ENCODE peak calls at places on chromosomes 6 and 20, in seven cellular contexts. Q, G, T, Y, D, C and N are unnamed samples.
A peak's percentile ranks its signal among the peaks of the same experiment; 100 is the strongest.

GRCh38 chr6:146990284-146990683 is 213.9 kb upstream of the STXBP5 start:
- DNase-seq in Q (peak; percentile 13), G (peak; percentile 28), T (no peak), Y (no peak), D (no peak), C (no peak), N (no peak)

GRCh38 chr20:32036252-32036651 is 15.8 kb upstream of the HCK start:
- DNase-seq in Q (no peak), G (no peak), T (no peak), Y (no peak), D (no peak), C (no peak), N (no peak)

GRCh38 chr20:60144428-60144827 is 186.2 kb downstream of the CDH26 start:
- DNase-seq in Q (no peak), G (no peak), T (no peak), Y (no peak), D (no peak), C (no peak), N (no peak)

GRCh38 chr6:164563866-164564265 is 745.5 kb downstream of the C6orf118 start:
- DNase-seq in Q (no peak), G (no peak), T (no peak), Y (no peak), D (no peak), C (no peak), N (no peak)

GRCh38 chr6:52365871-52366540 is 4.1 kb downstream of the PAQR8 start:
- DNase-seq in Q (no peak), G (no peak), T (no peak), Y (no peak), D (no peak), C (peak; percentile 51), N (no peak)

GRCh38 chr6:165674155-165675029 is 11.4 kb upstream of the PDE10A start:
- DNase-seq in Q (no peak), G (no peak), T (no peak), Y (no peak), D (no peak), C (no peak), N (no peak)

GRCh38 chr20:52999040-52999439 is 26.9 kb downstream of the TSHZ2 start:
- DNase-seq in Q (no peak), G (no peak), T (no peak), Y (no peak), D (no peak), C (no peak), N (no peak)

GRCh38 chr6:12296255-12296573 is 6.1 kb downstream of the EDN1 start:
- DNase-seq in Q (peak; percentile 73), G (peak; percentile 92), T (no peak), Y (no peak), D (no peak), C (peak; percentile 53), N (no peak)

GRCh38 chr20:8860011-8860495 is 208.8 kb upstream of the PLCB4 start:
- DNase-seq in Q (no peak), G (peak; percentile 69), T (no peak), Y (no peak), D (no peak), C (peak; percentile 37), N (no peak)

GRCh38 chr6:79334674-79335073 is 100.2 kb upstream of the HMGN3 start:
- DNase-seq in Q (no peak), G (no peak), T (no peak), Y (no peak), D (no peak), C (no peak), N (no peak)

GRCh38 chr6:20411953-20412352 is 10.3 kb downstream of the E2F3 start:
- DNase-seq in Q (no peak), G (no peak), T (no peak), Y (no peak), D (no peak), C (no peak), N (no peak)

GRCh38 chr6:43302126-43302525 is 4.1 kb downstream of the SLC22A7 start:
- DNase-seq in Q (no peak), G (no peak), T (no peak), Y (no peak), D (no peak), C (no peak), N (no peak)

GRCh38 chr6:93992976-93993375 is 573.6 kb upstream of the EPHA7 start:
- DNase-seq in Q (no peak), G (no peak), T (no peak), Y (no peak), D (no peak), C (peak; percentile 1), N (no peak)

GRCh38 chr20:19785886-19786285 is 27.8 kb downstream of the RIN2 start:
- DNase-seq in Q (no peak), G (no peak), T (no peak), Y (no peak), D (no peak), C (no peak), N (no peak)

GRCh38 chr6:139570166-139570565 is 195.7 kb upstream of the CITED2 start:
- DNase-seq in Q (no peak), G (no peak), T (no peak), Y (no peak), D (no peak), C (no peak), N (no peak)

GRCh38 chr6:160348209-160348551 is at the start of gene SLC22A3:
- DNase-seq in Q (no peak), G (peak; percentile 42), T (peak; percentile 74), Y (no peak), D (no peak), C (no peak), N (no peak)

GRCh38 chr20:62953167-62953838 is 794 bp downstream of the SLC17A9 start:
- DNase-seq in Q (no peak), G (no peak), T (peak; percentile 68), Y (no peak), D (no peak), C (peak; percentile 8), N (peak; percentile 55)

GRCh38 chr6:13480631-13481501 is 6.5 kb downstream of the GFOD1 start:
- DNase-seq in Q (no peak), G (peak; percentile 48), T (no peak), Y (no peak), D (peak; percentile 14), C (peak; percentile 26), N (no peak)

GRCh38 chr6:125886914-125887313 is 69.7 kb upstream of the HINT3 start:
- DNase-seq in Q (no peak), G (no peak), T (no peak), Y (no peak), D (no peak), C (no peak), N (no peak)

GRCh38 chr20:19937651-19938420 is 79.3 kb upstream of the NAA20 start:
- DNase-seq in Q (no peak), G (no peak), T (no peak), Y (no peak), D (no peak), C (no peak), N (peak; percentile 61)

DNA sequence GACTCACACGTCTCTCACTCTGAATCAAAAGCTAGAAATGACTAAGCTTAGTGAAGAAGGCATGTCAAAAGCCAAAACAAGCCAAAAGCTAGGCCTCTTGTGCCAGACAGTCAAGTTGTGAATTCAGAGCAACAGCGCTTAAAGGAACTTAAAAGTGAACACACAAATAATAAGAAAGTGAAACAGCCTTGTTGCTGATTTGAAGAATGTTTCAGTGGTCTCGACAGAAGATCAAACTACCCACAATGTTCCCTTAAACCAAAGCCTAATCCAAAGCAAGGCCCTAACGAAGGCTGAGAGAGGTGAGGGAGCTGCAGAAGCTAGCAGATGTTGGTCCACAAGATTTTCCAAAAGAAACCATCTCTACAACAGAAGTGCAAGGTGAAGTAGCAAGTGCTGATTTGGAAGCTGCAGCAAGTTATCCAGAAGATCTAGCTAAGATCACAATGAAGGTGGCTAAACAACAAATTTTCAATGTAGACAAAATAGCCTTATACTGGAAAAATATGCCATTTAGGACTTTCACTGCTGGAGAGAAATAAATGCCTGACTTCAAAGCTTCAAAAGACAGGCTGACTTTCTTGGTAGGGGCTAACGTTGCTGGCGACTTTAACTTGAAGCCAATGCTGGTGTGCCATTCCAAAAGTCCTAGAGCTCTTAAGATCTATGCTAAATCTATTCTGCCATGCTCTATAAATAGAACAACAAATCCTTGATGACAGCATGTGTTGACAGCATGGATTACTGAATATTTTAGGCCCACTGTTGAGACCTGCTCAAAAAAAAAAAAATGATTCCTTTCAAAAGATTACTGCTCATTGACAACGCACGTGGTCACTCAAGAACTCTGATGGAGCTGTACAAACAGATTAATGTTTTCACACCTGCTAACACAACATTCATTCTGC is 40.3 kb downstream of the SEC63 start:
- DNase-seq in Q (no peak), G (peak; percentile 57), T (no peak), Y (peak; percentile 7), D (no peak), C (no peak), N (no peak)
- TF ChIP-seq MAX in Q (no peak), G (no peak), T (no peak), Y (no peak), D (no peak), C (no peak), N (no peak)

GRCh38 chr6:96014846-96015245 is 928 bp upstream of the FUT9 start:
- DNase-seq in Q (no peak), G (no peak), T (no peak), Y (no peak), D (no peak), C (no peak), N (no peak)
- H3K4me3 ChIP-seq in Q (no peak overlapping the region), G (no peak overlapping the region), T (peak overlapping the region; percentile 82), Y (no peak overlapping the region), D (no peak overlapping the region), C (no peak overlapping the region), N (no peak overlapping the region)

DNA sequence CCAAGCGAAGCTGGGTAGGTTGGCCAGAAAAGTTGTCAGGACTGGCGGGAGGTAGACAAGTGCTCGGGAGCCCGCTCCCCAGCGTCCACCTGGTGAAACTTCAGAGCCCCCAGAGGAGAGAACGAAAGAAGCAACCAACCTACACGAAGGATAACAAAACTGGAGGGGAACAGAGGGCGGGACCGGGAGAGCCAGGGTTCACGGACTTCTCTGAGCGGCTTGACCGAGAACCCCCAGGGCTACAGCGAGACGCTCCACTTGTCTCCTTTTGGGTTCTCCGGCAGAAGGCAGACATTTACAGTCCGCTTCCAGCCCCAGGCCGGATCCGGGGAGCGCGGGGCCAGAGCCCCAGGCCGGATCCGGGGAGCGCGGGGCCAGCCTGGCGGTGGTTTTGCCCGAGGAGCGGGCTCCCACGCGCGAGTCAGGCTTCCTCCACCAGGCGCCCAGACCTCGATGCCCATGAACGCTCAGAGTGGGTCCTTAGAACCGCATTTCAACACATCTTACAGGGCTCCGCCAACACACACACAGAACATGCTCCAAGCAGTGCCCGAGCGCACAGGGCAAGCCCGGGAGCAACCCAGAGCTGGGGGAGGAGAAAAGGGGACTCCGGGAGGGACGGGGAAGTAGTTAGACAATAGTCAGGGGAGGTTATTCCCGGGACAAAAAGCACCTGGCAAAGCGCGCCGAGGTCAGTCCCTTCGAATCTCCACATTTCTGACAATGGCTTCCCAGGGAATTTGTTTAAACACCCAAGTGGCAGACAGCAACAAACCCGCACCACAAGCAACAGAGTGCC is 1.1 kb downstream of the PTPRK start:
- DNase-seq in Q (peak; percentile 87), G (peak; percentile 54), T (peak; percentile 69), Y (no peak), D (no peak), C (peak; percentile 69), N (no peak)
- TF ChIP-seq CTCF in Q (peak; percentile 74), G (no peak), T (no peak), Y (peak; percentile 24), D (no peak), C (no peak), N (no peak)

DNA sequence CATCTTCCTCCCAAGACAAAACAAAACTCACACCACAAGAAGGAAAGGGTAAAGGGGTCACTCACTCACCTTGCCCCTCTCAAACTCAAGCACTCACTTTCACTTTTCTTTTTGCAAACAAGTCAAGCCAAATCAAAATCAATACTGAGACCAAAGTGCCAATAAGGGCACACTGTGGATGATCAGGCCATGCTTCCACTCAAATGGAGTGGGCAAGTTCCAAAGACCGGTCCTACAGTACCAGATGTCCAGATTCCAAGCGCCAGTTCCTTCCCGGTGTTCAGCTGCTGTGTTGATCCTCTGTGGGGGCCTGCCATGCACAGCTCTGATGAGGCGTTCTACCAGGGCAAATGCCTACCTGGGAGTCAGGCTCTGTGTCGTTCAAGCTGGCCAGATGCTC is 162.6 kb upstream of the GRIK2 start:
- DNase-seq in Q (no peak), G (no peak), T (no peak), Y (no peak), D (no peak), C (no peak), N (no peak)
- TF ChIP-seq MAX in Q (no peak), G (no peak), T (no peak), Y (no peak), D (no peak), C (no peak), N (no peak)